ENCODE peak calls at places on chromosomes 12 and 14, in eight cellular contexts. Z, C, O, S, T, W, N and G are unnamed samples.

GRCh38 chr12:178715-179109 is 35.2 kb downstream of the SLC6A12 start:
- DNase-seq in Z (no peak), C (no peak), O (no peak), S (no peak), T (no peak), W (no peak), N (no peak), G (no peak)

GRCh38 chr14:67424539-67424938 is 12.6 kb upstream of the PLEK2 start:
- DNase-seq in Z (no peak), C (no peak), O (no peak), S (no peak), T (no peak), W (no peak), N (no peak), G (no peak)

GRCh38 chr12:108004368-108004767 is 124.7 kb upstream of the WSCD2 start:
- DNase-seq in Z (no peak), C (no peak), O (no peak), S (no peak), T (no peak), W (no peak), N (peak), G (no peak)

GRCh38 chr12:115149685-115150378 is 465.9 kb upstream of the TBX3 start:
- DNase-seq in Z (peak), C (no peak), O (no peak), S (peak), T (peak), W (no peak), N (no peak), G (no peak)

GRCh38 chr14:99755629-99756603 is 37.3 kb upstream of the EML1 start:
- DNase-seq in Z (peak), C (no peak), O (no peak), S (no peak), T (peak), W (no peak), N (no peak), G (no peak)

GRCh38 chr14:20421267-20421666 is 8.0 kb upstream of the TEP1 start:
- DNase-seq in Z (no peak), C (no peak), O (no peak), S (no peak), T (no peak), W (no peak), N (no peak), G (no peak)

GRCh38 chr12:50104614-50105366 is 982 bp downstream of the GPD1 start:
- DNase-seq in Z (no peak), C (no peak), O (no peak), S (no peak), T (no peak), W (no peak), N (no peak), G (no peak)

GRCh38 chr12:75781532-75782046 is 250.0 kb downstream of the PHLDA1 start:
- DNase-seq in Z (no peak), C (no peak), O (no peak), S (no peak), T (peak), W (no peak), N (no peak), G (no peak)

GRCh38 chr12:130646690-130647089 is 69.4 kb downstream of the RIMBP2 start:
- DNase-seq in Z (no peak), C (no peak), O (no peak), S (no peak), T (no peak), W (no peak), N (no peak), G (no peak)

GRCh38 chr14:85528080-85528881 is 1.7 kb upstream of the FLRT2 start:
- DNase-seq in Z (peak), C (no peak), O (no peak), S (no peak), T (peak), W (no peak), N (peak), G (no peak)

GRCh38 chr12:6372403-6373003 is 2.9 kb downstream of the SCNN1A start:
- DNase-seq in Z (peak), C (no peak), O (peak), S (no peak), T (peak), W (no peak), N (peak), G (no peak)